ENCODE peak calls at places on chromosomes 5 and 9, in six cellular contexts. W, V, S, R, X and F are unnamed samples. For H3K4me1 and H3K36me3, the result is how much of the 10 kb centered on the place peaks cover.

GRCh38 chr9:3963266-3964019 is 336.4 kb downstream of the GLIS3 start:
- DNase-seq in W (no peak), S (peak), V (no peak), X (peak), R (no peak), F (no peak)

GRCh38 chr5:40605295-40605958 is 74.3 kb upstream of the PTGER4 start:
- DNase-seq in X (peak), W (no peak), V (no peak), R (no peak), S (no peak), F (no peak)

GRCh38 chr5:139462582-139463276 is at the start of gene ECSCR:
- DNase-seq in S (no peak), V (peak), X (peak), R (no peak), W (peak), F (no peak)

GRCh38 chr9:33132249-33132772 is 34.8 kb downstream of the B4GALT1 start:
- DNase-seq in V (no peak), S (no peak), R (no peak), X (peak), W (no peak), F (no peak)

GRCh38 chr9:76657265-76657664 is 107.0 kb upstream of the PCA3 start:
- DNase-seq in S (no peak), W (no peak), R (no peak), V (no peak), X (peak), F (no peak)

GRCh38 chr5:200985-201384 is 9.7 kb downstream of the LRRC14B start:
- DNase-seq in S (peak), W (no peak), X (no peak), V (no peak), R (no peak), F (no peak)

GRCh38 chr5:135433626-135434426 is 13.3 kb downstream of the DCANP1 start:
- DNase-seq in V (peak), R (no peak), X (no peak), W (peak), S (no peak), F (no peak)

GRCh38 chr9:115369322-115369957 is 251.5 kb upstream of the TNC start:
- DNase-seq in W (no peak), X (peak), S (no peak), R (no peak), V (no peak), F (no peak)

GRCh38 chr9:69498430-69498829 is 173.4 kb downstream of the ENTREP1 start:
- DNase-seq in V (no peak), R (no peak), S (no peak), W (no peak), X (no peak), F (no peak)

GRCh38 chr5:91307023-91307422 is 76.1 kb downstream of the ARRDC3 start:
- DNase-seq in V (no peak), W (no peak), X (no peak), S (peak), R (no peak), F (no peak)

GRCh38 chr5:179495906-179496455 is 54.4 kb upstream of the RUFY1 start:
- DNase-seq in W (no peak), R (no peak), S (no peak), X (no peak), V (no peak), F (no peak)

GRCh38 chr9:126861707-126862460 is 1.4 kb downstream of the ZBTB34 start:
- DNase-seq in X (no peak), V (peak), S (no peak), W (peak), R (no peak), F (no peak)

GRCh38 chr9:127898433-127899199 is 787 bp downstream of the ST6GALNAC6 start:
- DNase-seq in R (no peak), S (peak), V (peak), W (no peak), X (peak), F (peak)

GRCh38 chr9:96209407-96210031 is 92.5 kb downstream of the HSD17B3 start:
- DNase-seq in X (peak), R (no peak), V (no peak), W (no peak), S (no peak), F (no peak)

GRCh38 chr5:120873083-120873482 is 409.0 kb downstream of the PRR16 start:
- DNase-seq in R (no peak), S (no peak), V (no peak), X (peak), W (no peak), F (no peak)

GRCh38 chr9:89597711-89598707 is 6.8 kb upstream of the GADD45G start:
- DNase-seq in V (peak), S (peak), R (peak), X (no peak), W (peak), F (no peak)

GRCh38 chr9:113269355-113269754 is 6.0 kb downstream of the CDC26 start:
- DNase-seq in S (no peak), X (no peak), V (no peak), W (no peak), R (no peak), F (no peak)

GRCh38 chr9:29285818-29286217 is 1712.5 kb upstream of the C9orf72 start:
- DNase-seq in X (no peak), W (peak), R (no peak), S (no peak), V (peak), F (no peak)

GRCh38 chr9:128972956-128973355 is 25.5 kb downstream of the NUP188 start:
- DNase-seq in V (no peak), R (no peak), X (peak), W (no peak), S (no peak), F (no peak)

GRCh38 chr9:69542942-69543704 is 129.0 kb downstream of the APBA1 start:
- DNase-seq in W (peak), R (no peak), X (no peak), V (peak), S (no peak), F (no peak)

GRCh38 chr9:114721491-114722362 is 39.7 kb upstream of the TEX48 start:
- DNase-seq in R (no peak), S (no peak), V (no peak), W (no peak), X (no peak), F (no peak)

GRCh38 chr5:15510092-15510491 is 10.1 kb downstream of the FBXL7 start:
- DNase-seq in V (no peak), W (peak), R (no peak), S (no peak), X (peak), F (no peak)

GRCh38 chr9:77163889-77164288 is 13.4 kb upstream of the VPS13A start:
- DNase-seq in X (peak), R (no peak), W (no peak), S (no peak), V (no peak), F (no peak)

GRCh38 chr5:56845277-56845676 is 29.9 kb downstream of the MAP3K1 start:
- DNase-seq in X (no peak), S (no peak), V (peak), W (peak), R (no peak), F (no peak)
- H3K4me1 ChIP-seq in X (under half), S (under half), V (under half), W (under half), R (half or more), F (half or more)

GRCh38 chr9:110912701-110913291 is 125.5 kb downstream of the LPAR1 start:
- DNase-seq in R (no peak), V (no peak), W (no peak), X (peak), S (no peak), F (no peak)

GRCh38 chr9:110916361-110916760 is 121.9 kb downstream of the LPAR1 start:
- DNase-seq in W (no peak), V (no peak), S (no peak), X (peak), R (no peak), F (no peak)

GRCh38 chr9:110908894-110909293 is 129.4 kb downstream of the LPAR1 start:
- DNase-seq in S (no peak), R (no peak), W (no peak), V (no peak), X (no peak), F (no peak)

DNA sequence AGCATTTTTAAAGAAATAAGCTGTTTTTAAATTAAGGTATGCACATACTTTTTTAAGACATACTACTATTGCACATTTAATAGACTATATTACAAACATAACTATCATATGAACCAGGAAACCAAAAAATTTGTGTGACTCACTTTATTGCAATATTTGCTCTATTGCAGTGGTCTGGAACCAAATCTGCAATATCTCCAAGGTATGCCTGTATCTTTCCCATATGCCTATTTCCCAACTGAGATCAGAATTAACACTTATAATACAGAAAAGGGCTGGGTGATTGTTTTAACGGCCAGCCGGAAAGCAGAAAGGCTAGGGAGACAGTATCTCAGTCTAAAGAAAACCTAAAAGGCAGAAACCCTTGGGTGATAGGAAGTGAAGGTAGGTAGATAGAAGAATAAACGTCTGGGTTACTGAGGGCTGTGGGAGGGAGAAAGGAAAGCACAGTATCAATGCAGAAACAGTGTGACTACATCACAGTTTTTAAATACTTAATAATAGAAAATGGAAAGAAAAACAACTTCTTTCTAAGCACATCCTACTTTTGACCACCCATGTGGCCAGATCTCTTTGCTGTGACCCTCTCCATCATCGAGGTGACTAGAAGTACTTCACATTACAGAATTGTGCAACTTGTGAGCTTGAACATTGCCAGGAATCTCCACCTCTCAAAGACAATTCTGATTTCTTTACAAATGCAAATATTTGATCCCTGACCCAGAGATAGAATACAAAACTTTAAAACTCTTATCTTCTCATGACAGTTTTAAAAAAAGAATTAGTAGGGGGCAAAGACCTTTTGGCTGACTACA is 126.4 kb downstream of the LPAR1 start:
- DNase-seq in V (no peak), X (peak), R (no peak), S (no peak), W (no peak), F (no peak)
- H3K27ac ChIP-seq in V (no peak), X (no peak), R (no peak), S (no peak), W (no peak), F (peak)

GRCh38 chr9:1366300-1366699 is 316.1 kb downstream of the DMRT2 start:
- DNase-seq in X (no peak), S (no peak), V (no peak), R (no peak), W (no peak), F (no peak)
- H3K36me3 ChIP-seq in X (under half), S (under half), V (under half), R (under half), W (under half), F (under half)

GRCh38 chr5:178232920-178233429 is 373 bp upstream of the PHYKPL start:
- DNase-seq in X (no peak), W (no peak), V (no peak), S (no peak), R (no peak), F (no peak)

GRCh38 chr5:178229861-178230260 is 2.7 kb downstream of the PHYKPL start:
- DNase-seq in S (no peak), R (no peak), X (no peak), V (no peak), W (no peak), F (no peak)

GRCh38 chr5:178231736-178232123 is 872 bp downstream of the PHYKPL start:
- DNase-seq in W (no peak), V (no peak), X (no peak), R (no peak), S (no peak), F (no peak)

GRCh38 chr5:178232124-178232919 is at the start of gene PHYKPL:
- DNase-seq in X (peak), W (peak), S (peak), V (peak), R (peak), F (no peak)

GRCh38 chr5:178230879-178231735 is 1.5 kb downstream of the PHYKPL start:
- DNase-seq in X (peak), W (no peak), S (no peak), R (no peak), V (no peak), F (no peak)
- H3K4me1 ChIP-seq in X (under half), W (under half), S (under half), R (under half), V (under half), F (under half)

GRCh38 chr5:174644918-174645317 is 79.5 kb upstream of the MSX2 start:
- DNase-seq in R (no peak), S (no peak), W (no peak), X (no peak), V (no peak), F (no peak)
- H3K27ac ChIP-seq in R (no peak), S (no peak), W (no peak), X (no peak), V (no peak), F (no peak)

DNA sequence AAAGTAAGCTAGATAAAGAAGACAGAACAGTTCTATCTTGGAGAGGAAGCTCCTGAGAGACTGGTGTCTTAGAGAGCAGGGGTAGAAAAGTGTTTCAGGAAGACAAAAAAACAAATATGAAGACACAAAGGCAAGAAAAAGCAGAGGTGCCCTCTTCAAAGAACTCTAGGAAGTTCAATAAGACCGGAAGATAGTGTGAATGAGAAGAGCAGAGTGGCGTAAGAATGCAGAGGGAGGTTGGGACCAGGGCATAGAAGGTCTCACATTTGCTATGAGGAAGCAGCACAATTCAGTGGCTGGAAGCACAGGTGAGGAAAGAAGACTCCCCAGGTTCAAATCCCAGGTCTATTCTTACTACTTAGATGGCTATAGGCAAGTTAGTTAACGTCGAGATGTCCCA is 22.6 kb downstream of the TMEM245 start:
- DNase-seq in S (no peak), V (no peak), X (no peak), R (no peak), W (no peak), F (no peak)
- H3K36me3 ChIP-seq in S (under half), V (under half), X (under half), R (under half), W (under half), F (under half)

GRCh38 chr9:112065781-112066606 is 109.1 kb downstream of the SUSD1 start:
- DNase-seq in V (peak), S (no peak), R (no peak), W (peak), X (peak), F (no peak)
- H3K4me1 ChIP-seq in V (under half), S (under half), R (under half), W (under half), X (under half), F (under half)

GRCh38 chr5:52809884-52810283 is 22.2 kb downstream of the ITGA1 start:
- DNase-seq in S (no peak), R (no peak), X (no peak), W (no peak), V (no peak), F (no peak)
- H3K27ac ChIP-seq in S (no peak), R (no peak), X (peak), W (no peak), V (no peak), F (peak)

DNA sequence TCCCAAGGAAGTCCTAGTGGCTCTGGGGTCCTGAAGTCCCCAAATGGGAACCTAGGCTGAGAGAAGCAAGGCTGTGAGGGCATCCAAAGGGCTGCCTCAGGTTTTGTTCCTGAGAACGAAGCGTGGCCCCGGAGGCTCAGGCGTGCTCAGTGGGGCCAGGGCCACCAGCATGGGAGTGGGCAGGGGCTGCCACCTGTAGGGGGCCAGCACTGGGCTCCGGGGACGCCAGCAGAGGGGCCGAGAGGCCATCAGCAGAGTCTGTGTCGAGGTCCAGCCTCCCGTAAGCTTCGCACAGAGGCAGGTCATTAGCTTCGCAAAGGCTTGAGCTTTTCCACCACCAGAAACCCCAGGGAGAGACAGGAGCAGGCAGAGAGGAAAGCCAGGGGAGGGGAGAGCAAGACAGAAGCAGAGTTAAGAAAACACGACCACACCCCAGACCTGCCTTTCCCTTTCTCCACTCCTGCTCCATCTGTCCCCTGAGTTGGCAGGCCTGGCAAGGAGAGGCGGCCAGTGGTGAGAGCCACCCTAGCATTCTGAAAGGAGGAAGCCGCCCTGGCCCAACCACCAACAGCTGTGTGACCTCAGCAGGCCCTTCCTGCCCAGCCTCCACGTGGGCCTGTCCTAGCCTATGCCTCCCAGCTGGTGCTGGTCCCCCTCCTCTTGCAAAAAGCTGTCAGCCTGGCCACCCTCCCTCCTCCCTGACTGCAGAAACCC is 5.5 kb upstream of the SURF6 start:
- DNase-seq in W (no peak), R (no peak), S (no peak), X (no peak), V (no peak), F (no peak)
- H3K36me3 ChIP-seq in W (under half), R (under half), S (under half), X (under half), V (under half), F (half or more)